ENCODE peak calls at places on chromosomes 16 and 17, in six cellular contexts. One of them, this sample, is unnamed. For H3K4me1, the result is how much of the 10 kb centered on the place peaks cover.

GRCh38 chr17:19626079-19626478 is 22.5 kb upstream of the ALDH3A2 start:
- DNase-seq in Peyer's patch: no peak
- DNase-seq in tibial artery: no peak
- DNase-seq in breast epithelium: no peak
- DNase-seq in mesendoderm: no peak
- DNase-seq in fibroblast of lung: no peak
- DNase-seq in this sample: no peak

GRCh38 chr17:31068291-31068690 is 26.5 kb upstream of the NF1 start:
- DNase-seq in Peyer's patch: no peak
- DNase-seq in tibial artery: peak
- DNase-seq in breast epithelium: no peak
- DNase-seq in mesendoderm: peak
- DNase-seq in fibroblast of lung: no peak
- DNase-seq in this sample: peak

GRCh38 chr17:38897176-38897575 is 27.3 kb downstream of the LASP1 start:
- DNase-seq in Peyer's patch: peak
- DNase-seq in tibial artery: peak
- DNase-seq in breast epithelium: no peak
- DNase-seq in mesendoderm: no peak
- DNase-seq in fibroblast of lung: peak
- DNase-seq in this sample: no peak

GRCh38 chr17:56173958-56174357 is 20.7 kb downstream of the ANKFN1 start:
- DNase-seq in Peyer's patch: no peak
- DNase-seq in tibial artery: no peak
- DNase-seq in breast epithelium: no peak
- DNase-seq in mesendoderm: peak
- DNase-seq in fibroblast of lung: peak
- DNase-seq in this sample: no peak

GRCh38 chr17:66025551-66025950 is 166.4 kb downstream of the CEP112 start:
- DNase-seq in Peyer's patch: no peak
- DNase-seq in tibial artery: no peak
- DNase-seq in breast epithelium: no peak
- DNase-seq in mesendoderm: no peak
- DNase-seq in fibroblast of lung: peak
- DNase-seq in this sample: no peak

GRCh38 chr17:33765871-33766270 is 472.8 kb upstream of the ASIC2 start:
- DNase-seq in Peyer's patch: no peak
- DNase-seq in tibial artery: no peak
- DNase-seq in breast epithelium: no peak
- DNase-seq in mesendoderm: no peak
- DNase-seq in fibroblast of lung: no peak
- DNase-seq in this sample: no peak

GRCh38 chr16:69859105-69859969 is 91.8 kb upstream of the CLEC18A start:
- DNase-seq in Peyer's patch: peak
- DNase-seq in tibial artery: no peak
- DNase-seq in breast epithelium: no peak
- DNase-seq in mesendoderm: peak
- DNase-seq in fibroblast of lung: peak
- DNase-seq in this sample: peak

GRCh38 chr17:29844339-29845048 is 85.5 kb downstream of the SSH2 start:
- DNase-seq in Peyer's patch: no peak
- DNase-seq in tibial artery: no peak
- DNase-seq in breast epithelium: no peak
- DNase-seq in mesendoderm: peak
- DNase-seq in fibroblast of lung: peak
- DNase-seq in this sample: no peak

GRCh38 chr17:75557075-75557851 is 30.3 kb upstream of the MYO15B start:
- DNase-seq in Peyer's patch: peak
- DNase-seq in tibial artery: no peak
- DNase-seq in breast epithelium: peak
- DNase-seq in mesendoderm: peak
- DNase-seq in fibroblast of lung: peak
- DNase-seq in this sample: no peak

GRCh38 chr16:6600167-6600566 is 732.5 kb upstream of the RBFOX1 start:
- DNase-seq in Peyer's patch: no peak
- DNase-seq in tibial artery: no peak
- DNase-seq in breast epithelium: no peak
- DNase-seq in mesendoderm: no peak
- DNase-seq in fibroblast of lung: no peak
- DNase-seq in this sample: no peak

GRCh38 chr17:59151007-59151406 is 4.0 kb downstream of the SKA2 start:
- DNase-seq in Peyer's patch: no peak
- DNase-seq in tibial artery: no peak
- DNase-seq in breast epithelium: no peak
- DNase-seq in mesendoderm: no peak
- DNase-seq in fibroblast of lung: peak
- DNase-seq in this sample: no peak

GRCh38 chr16:10121496-10121895 is 60.7 kb downstream of the GRIN2A start:
- DNase-seq in Peyer's patch: no peak
- DNase-seq in tibial artery: no peak
- DNase-seq in breast epithelium: no peak
- DNase-seq in mesendoderm: peak
- DNase-seq in fibroblast of lung: peak
- DNase-seq in this sample: no peak

GRCh38 chr17:55295411-55296170 is 30.8 kb downstream of the HLF start:
- DNase-seq in Peyer's patch: peak
- DNase-seq in tibial artery: peak
- DNase-seq in breast epithelium: no peak
- DNase-seq in mesendoderm: peak
- DNase-seq in fibroblast of lung: peak
- DNase-seq in this sample: peak

GRCh38 chr17:77571562-77571981 is 386.9 kb upstream of the TNRC6C start:
- DNase-seq in Peyer's patch: no peak
- DNase-seq in tibial artery: peak
- DNase-seq in breast epithelium: no peak
- DNase-seq in mesendoderm: no peak
- DNase-seq in fibroblast of lung: peak
- DNase-seq in this sample: no peak

GRCh38 chr16:27369806-27370205 is 32.2 kb upstream of the IL21R start:
- DNase-seq in Peyer's patch: peak
- DNase-seq in tibial artery: no peak
- DNase-seq in breast epithelium: no peak
- DNase-seq in mesendoderm: no peak
- DNase-seq in fibroblast of lung: peak
- DNase-seq in this sample: no peak

GRCh38 chr16:28098959-28099945 is 35.7 kb upstream of the GSG1L start:
- DNase-seq in Peyer's patch: peak
- DNase-seq in tibial artery: no peak
- DNase-seq in breast epithelium: no peak
- DNase-seq in mesendoderm: no peak
- DNase-seq in fibroblast of lung: no peak
- DNase-seq in this sample: no peak

GRCh38 chr16:8736123-8736680 is 61.2 kb downstream of the TMEM186 start:
- DNase-seq in Peyer's patch: no peak
- DNase-seq in tibial artery: no peak
- DNase-seq in breast epithelium: no peak
- DNase-seq in mesendoderm: no peak
- DNase-seq in fibroblast of lung: no peak
- DNase-seq in this sample: no peak

GRCh38 chr17:58402047-58402446 is 15.3 kb downstream of the RNF43 start:
- DNase-seq in Peyer's patch: no peak
- DNase-seq in tibial artery: no peak
- DNase-seq in breast epithelium: no peak
- DNase-seq in mesendoderm: no peak
- DNase-seq in fibroblast of lung: peak
- DNase-seq in this sample: no peak

GRCh38 chr17:74160656-74161500 is 42.6 kb upstream of the RPL38 start:
- DNase-seq in Peyer's patch: no peak
- DNase-seq in tibial artery: no peak
- DNase-seq in breast epithelium: no peak
- DNase-seq in mesendoderm: no peak
- DNase-seq in fibroblast of lung: no peak
- DNase-seq in this sample: no peak

GRCh38 chr16:10828851-10829331 is 10.3 kb upstream of the TVP23A start:
- DNase-seq in Peyer's patch: peak
- DNase-seq in tibial artery: peak
- DNase-seq in breast epithelium: peak
- DNase-seq in mesendoderm: no peak
- DNase-seq in fibroblast of lung: peak
- DNase-seq in this sample: no peak

DNA sequence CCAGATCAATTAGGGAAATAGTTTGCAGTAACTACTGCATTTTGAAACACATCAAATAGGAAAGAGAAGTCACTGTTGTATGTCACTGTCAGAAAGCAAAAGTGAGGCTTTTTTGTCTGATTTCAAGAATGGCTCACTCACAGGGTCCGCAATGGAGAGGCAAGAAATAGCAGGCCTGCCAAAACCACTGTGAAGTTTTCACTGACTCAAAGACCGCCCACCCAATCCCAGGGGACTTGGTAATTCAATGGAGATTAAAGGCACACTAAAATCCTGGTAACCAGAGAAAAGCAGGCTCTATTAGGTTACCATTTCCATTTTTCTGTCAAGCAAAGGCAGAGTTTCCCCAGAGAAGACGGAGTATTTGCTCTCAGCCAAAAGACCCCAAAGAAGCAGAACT is 56.8 kb downstream of the FOXL1 start:
- DNase-seq in Peyer's patch: no peak
- DNase-seq in tibial artery: no peak
- DNase-seq in breast epithelium: no peak
- DNase-seq in mesendoderm: no peak
- DNase-seq in fibroblast of lung: peak
- DNase-seq in this sample: no peak
- H3K4me1 ChIP-seq in Peyer's patch: under half
- H3K4me1 ChIP-seq in tibial artery: under half
- H3K4me1 ChIP-seq in breast epithelium: under half
- H3K4me1 ChIP-seq in mesendoderm: under half
- H3K4me1 ChIP-seq in fibroblast of lung: under half
- H3K4me1 ChIP-seq in this sample: under half

GRCh38 chr17:80386341-80386740 is 28.6 kb upstream of the ENDOV start:
- DNase-seq in Peyer's patch: no peak
- DNase-seq in tibial artery: no peak
- DNase-seq in breast epithelium: no peak
- DNase-seq in mesendoderm: no peak
- DNase-seq in fibroblast of lung: no peak
- DNase-seq in this sample: no peak

GRCh38 chr17:80388175-80388574 is 26.8 kb upstream of the ENDOV start:
- DNase-seq in Peyer's patch: no peak
- DNase-seq in tibial artery: no peak
- DNase-seq in breast epithelium: no peak
- DNase-seq in mesendoderm: peak
- DNase-seq in fibroblast of lung: no peak
- DNase-seq in this sample: no peak

GRCh38 chr17:80385046-80385445 is 29.9 kb upstream of the ENDOV start:
- DNase-seq in Peyer's patch: no peak
- DNase-seq in tibial artery: no peak
- DNase-seq in breast epithelium: no peak
- DNase-seq in mesendoderm: no peak
- DNase-seq in fibroblast of lung: no peak
- DNase-seq in this sample: no peak

GRCh38 chr17:80388601-80389000 is 26.4 kb upstream of the ENDOV start:
- DNase-seq in Peyer's patch: no peak
- DNase-seq in tibial artery: no peak
- DNase-seq in breast epithelium: no peak
- DNase-seq in mesendoderm: no peak
- DNase-seq in fibroblast of lung: no peak
- DNase-seq in this sample: no peak

GRCh38 chr17:80387071-80387470 is 27.9 kb upstream of the ENDOV start:
- DNase-seq in Peyer's patch: no peak
- DNase-seq in tibial artery: no peak
- DNase-seq in breast epithelium: no peak
- DNase-seq in mesendoderm: no peak
- DNase-seq in fibroblast of lung: no peak
- DNase-seq in this sample: no peak
- H3K4me1 ChIP-seq in Peyer's patch: under half
- H3K4me1 ChIP-seq in tibial artery: under half
- H3K4me1 ChIP-seq in breast epithelium: under half
- H3K4me1 ChIP-seq in mesendoderm: under half
- H3K4me1 ChIP-seq in fibroblast of lung: under half
- H3K4me1 ChIP-seq in this sample: under half

GRCh38 chr16:88758944-88759244 is 26.1 kb downstream of the PIEZO1 start:
- DNase-seq in Peyer's patch: no peak
- DNase-seq in tibial artery: no peak
- DNase-seq in breast epithelium: no peak
- DNase-seq in mesendoderm: no peak
- DNase-seq in fibroblast of lung: no peak
- DNase-seq in this sample: no peak
- H3K4me1 ChIP-seq in Peyer's patch: under half
- H3K4me1 ChIP-seq in tibial artery: under half
- H3K4me1 ChIP-seq in breast epithelium: under half
- H3K4me1 ChIP-seq in mesendoderm: under half
- H3K4me1 ChIP-seq in fibroblast of lung: under half
- H3K4me1 ChIP-seq in this sample: under half

GRCh38 chr16:12450381-12450780 is 353.3 kb downstream of the CPPED1 start:
- DNase-seq in Peyer's patch: no peak
- DNase-seq in tibial artery: no peak
- DNase-seq in breast epithelium: no peak
- DNase-seq in mesendoderm: no peak
- DNase-seq in fibroblast of lung: no peak
- DNase-seq in this sample: no peak
- H3K4me1 ChIP-seq in Peyer's patch: under half
- H3K4me1 ChIP-seq in tibial artery: under half
- H3K4me1 ChIP-seq in breast epithelium: under half
- H3K4me1 ChIP-seq in mesendoderm: under half
- H3K4me1 ChIP-seq in fibroblast of lung: under half
- H3K4me1 ChIP-seq in this sample: under half

DNA sequence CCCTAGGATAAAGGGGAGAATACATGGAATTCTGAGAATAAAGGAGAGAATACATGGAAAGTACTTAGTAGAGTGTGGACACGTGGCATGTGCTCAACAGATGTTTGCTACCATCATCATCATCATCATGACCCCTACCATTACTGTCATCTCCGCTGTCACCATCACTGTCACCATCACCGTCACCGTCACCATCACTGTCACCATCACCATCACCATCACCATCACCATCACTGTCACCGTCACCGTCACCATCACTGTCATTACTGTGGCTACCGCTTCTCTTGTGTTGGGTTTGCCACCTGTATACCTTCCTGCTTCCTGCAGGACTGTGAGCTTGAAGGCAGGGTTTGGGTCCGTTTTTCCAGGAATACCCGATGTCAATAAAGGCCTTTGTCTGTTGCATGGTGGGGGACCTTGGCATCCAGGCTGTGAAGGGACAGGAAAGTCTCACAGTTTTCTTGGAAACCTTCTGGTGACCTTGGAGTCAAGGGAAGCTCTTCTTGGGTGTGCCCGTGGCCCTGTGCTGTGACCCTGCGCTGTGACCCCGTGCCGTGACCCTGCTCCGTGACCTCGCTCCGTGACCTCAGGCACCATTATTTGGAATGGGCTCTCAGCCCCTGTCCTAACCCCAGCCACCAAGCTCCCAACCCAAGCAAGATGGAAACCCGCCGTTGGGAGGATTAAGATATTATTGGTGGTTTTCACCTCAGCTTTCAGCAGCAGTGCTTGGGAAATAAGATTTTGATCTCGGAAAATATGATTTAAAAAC is 14.4 kb downstream of the CMIP start:
- DNase-seq in Peyer's patch: no peak
- DNase-seq in tibial artery: no peak
- DNase-seq in breast epithelium: no peak
- DNase-seq in mesendoderm: no peak
- DNase-seq in fibroblast of lung: no peak
- DNase-seq in this sample: no peak
- H3K4me1 ChIP-seq in Peyer's patch: half or more
- H3K4me1 ChIP-seq in tibial artery: under half
- H3K4me1 ChIP-seq in breast epithelium: under half
- H3K4me1 ChIP-seq in mesendoderm: under half
- H3K4me1 ChIP-seq in fibroblast of lung: under half
- H3K4me1 ChIP-seq in this sample: under half

This sample was measured in OCI-LY7.